ENCODE peak calls at places on chromosome 12, in four cellular contexts. C is HCT116, V is adrenal gland, D is left ventricle myocardium inferior. A is an unnamed sample.
A peak's percentile ranks its signal among the peaks of the same experiment; 100 is the strongest.

GRCh38 chr12:118606690-118607089 is 230.3 kb downstream of the SUDS3 start:
- DNase-seq in V (no peak), C (no peak), D (no peak), A (no peak)

GRCh38 chr12:27236498-27236897 is 7.6 kb upstream of the STK38L start:
- DNase-seq in V (no peak), D (no peak), C (peak; percentile 13), A (no peak)

GRCh38 chr12:67716817-67717216 is 68.3 kb downstream of the DYRK2 start:
- DNase-seq in V (no peak), C (no peak), D (no peak), A (no peak)

GRCh38 chr12:94769040-94769420 is 118.7 kb upstream of the TMCC3 start:
- DNase-seq in C (no peak), D (no peak), V (no peak), A (no peak)

GRCh38 chr12:31406345-31406744 is 80.4 kb upstream of the SINHCAF start:
- DNase-seq in D (no peak), C (no peak), V (no peak), A (no peak)

GRCh38 chr12:99130808-99131538 is 485.9 kb downstream of the APAF1 start:
- DNase-seq in C (no peak), V (no peak), D (no peak), A (no peak)

GRCh38 chr12:55743131-55743921 is 404 bp downstream of the GDF11 start:
- DNase-seq in C (no peak), D (peak; percentile 45), V (no peak), A (peak; percentile 84)

GRCh38 chr12:118103601-118104382 is at the start of gene VSIG10:
- DNase-seq in D (peak; percentile 77), V (peak; percentile 84), C (no peak), A (peak; percentile 91)

GRCh38 chr12:71415336-71416231 is 24.0 kb upstream of the LGR5 start:
- DNase-seq in D (no peak), C (peak; percentile 42), V (no peak), A (no peak)

GRCh38 chr12:111143216-111143756 is 222.9 kb upstream of the MYL2 start:
- DNase-seq in C (no peak), V (no peak), D (no peak), A (no peak)

GRCh38 chr12:68137278-68137930 is 22.1 kb downstream of the IFNG start:
- DNase-seq in D (no peak), V (no peak), C (no peak), A (no peak)

GRCh38 chr12:53530056-53530455 is 22.8 kb upstream of the NPFF start:
- DNase-seq in D (no peak), C (no peak), V (no peak), A (no peak)

GRCh38 chr12:5806376-5807089 is 138.5 kb downstream of the ANO2 start:
- DNase-seq in D (no peak), V (no peak), C (no peak), A (no peak)

GRCh38 chr12:53952335-53952694 is 2.4 kb upstream of the HOXC12 start:
- DNase-seq in C (no peak), D (no peak), V (no peak), A (no peak)

GRCh38 chr12:81043979-81044740 is 33.7 kb upstream of the ACSS3 start:
- DNase-seq in D (no peak), V (no peak), C (no peak), A (no peak)

GRCh38 chr12:27055966-27056365 is 26.4 kb downstream of the C12orf71 start:
- DNase-seq in D (no peak), V (no peak), C (no peak), A (no peak)

GRCh38 chr12:92146497-92146828 is 817 bp upstream of the BTG1 start:
- DNase-seq in V (no peak), C (no peak), D (no peak), A (no peak)

GRCh38 chr12:4496145-4496838 is 42.4 kb upstream of the RAD51AP1 start:
- DNase-seq in V (no peak), C (no peak), D (no peak), A (no peak)

GRCh38 chr12:19915392-19916192 is 452.7 kb upstream of the PDE3A start:
- DNase-seq in C (peak; percentile 8), D (no peak), V (no peak), A (no peak)

GRCh38 chr12:52392465-52393007 is 7.1 kb upstream of the KRT84 start:
- DNase-seq in C (no peak), D (no peak), V (no peak), A (no peak)
- H3K27ac ChIP-seq in C (no peak overlapping the region), D (no peak overlapping the region), V (no peak overlapping the region), A (no peak overlapping the region)

DNA sequence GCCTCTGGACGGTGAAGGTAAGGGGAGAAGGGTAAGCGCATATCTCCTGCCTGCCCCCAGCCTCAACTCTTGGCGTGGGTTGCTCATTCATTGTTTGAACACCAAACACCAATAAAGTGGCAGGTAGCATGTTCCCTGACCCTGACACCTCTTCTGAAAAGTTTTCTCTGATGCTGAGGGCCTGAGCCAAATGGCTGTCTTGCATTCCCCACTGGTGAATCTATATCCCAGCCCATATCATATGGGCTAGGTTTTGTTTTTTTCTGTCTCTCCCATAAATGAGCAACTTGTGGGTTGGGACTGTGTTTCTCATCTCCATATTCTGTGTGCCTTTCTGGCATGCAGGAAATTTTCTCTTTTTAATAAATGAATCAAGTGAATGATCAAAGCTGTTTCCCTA is 5.1 kb downstream of the MYO1A start:
- DNase-seq in V (no peak), D (no peak), C (no peak), A (no peak)
- H3K4me1 ChIP-seq in V (no peaks in the 10 kb centered on the region), D (no peaks in the 10 kb centered on the region), C (peaks cover 23% of the 10 kb centered on the region), A (peaks cover 3% of the 10 kb centered on the region)

DNA sequence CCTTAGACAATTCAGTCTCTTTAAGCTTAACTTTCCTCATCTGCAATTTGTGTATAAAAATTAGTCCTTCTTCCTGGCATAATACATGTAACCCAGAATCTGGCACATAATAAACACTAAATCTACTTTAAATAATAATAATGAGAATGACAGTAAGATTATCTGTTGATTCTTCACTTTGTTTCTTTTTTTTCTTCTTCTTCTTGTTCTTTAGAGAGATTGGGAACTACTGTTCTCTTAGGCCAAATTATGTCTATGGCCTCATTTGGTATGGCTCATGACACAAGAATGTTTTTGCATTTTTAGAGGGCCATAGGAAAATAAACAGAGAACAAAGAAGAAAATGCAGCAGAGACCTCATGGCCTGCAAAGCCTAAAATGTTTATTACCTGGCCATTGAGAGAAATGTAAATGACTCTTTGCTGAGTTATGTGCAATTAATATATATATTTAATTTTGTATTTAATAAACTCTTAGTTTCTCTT is 275.8 kb downstream of the SLC6A15 start:
- DNase-seq in C (no peak), D (no peak), V (no peak), A (no peak)
- H3K4me3 ChIP-seq in C (no peak overlapping the region), D (no peak overlapping the region), V (no peak overlapping the region), A (no peak overlapping the region)

GRCh38 chr12:74747305-74747704 is 209.7 kb downstream of the ATXN7L3B start:
- DNase-seq in C (peak; percentile 21), V (no peak), D (no peak), A (no peak)
- H3K27ac ChIP-seq in C (no peak overlapping the region), V (no peak overlapping the region), D (no peak overlapping the region), A (no peak overlapping the region)